ENCODE peak calls at places on chromosomes 12 and 14, in four cellular contexts. N, K, G and W are unnamed samples.

GRCh38 chr14:90381999-90382451 is 14.8 kb upstream of the CALM1 start:
- DNase-seq in N (no peak), K (peak), G (peak), W (peak)

GRCh38 chr14:68520637-68521556 is 272.0 kb downstream of the ZFP36L1 start:
- DNase-seq in N (no peak), K (peak), G (no peak), W (no peak)

GRCh38 chr14:53368714-53369191 is 215.6 kb upstream of the DDHD1 start:
- DNase-seq in N (no peak), K (no peak), G (no peak), W (no peak)

GRCh38 chr12:27081668-27082091 is 698 bp downstream of the C12orf71 start:
- DNase-seq in N (no peak), K (peak), G (no peak), W (peak)

GRCh38 chr14:71362282-71362681 is 455.0 kb downstream of the PCNX1 start:
- DNase-seq in N (no peak), K (no peak), G (no peak), W (no peak)

GRCh38 chr14:90444077-90444696 is 47.4 kb downstream of the CALM1 start:
- DNase-seq in N (no peak), K (peak), G (no peak), W (no peak)

GRCh38 chr12:47388712-47389111 is 309.0 kb upstream of the AMIGO2 start:
- DNase-seq in N (no peak), K (no peak), G (no peak), W (no peak)

GRCh38 chr12:48826209-48826855 is 8.0 kb downstream of the CACNB3 start:
- DNase-seq in N (no peak), K (no peak), G (no peak), W (no peak)

GRCh38 chr12:18250313-18250916 is 10.9 kb upstream of the PIK3C2G start:
- DNase-seq in N (no peak), K (peak), G (no peak), W (peak)

GRCh38 chr12:1810201-1810930 is 10.0 kb upstream of the LRTM2 start:
- DNase-seq in N (no peak), K (no peak), G (peak), W (no peak)

GRCh38 chr12:69330475-69331473 is 17.4 kb upstream of the LYZ start:
- DNase-seq in N (no peak), K (no peak), G (peak), W (peak)

DNA sequence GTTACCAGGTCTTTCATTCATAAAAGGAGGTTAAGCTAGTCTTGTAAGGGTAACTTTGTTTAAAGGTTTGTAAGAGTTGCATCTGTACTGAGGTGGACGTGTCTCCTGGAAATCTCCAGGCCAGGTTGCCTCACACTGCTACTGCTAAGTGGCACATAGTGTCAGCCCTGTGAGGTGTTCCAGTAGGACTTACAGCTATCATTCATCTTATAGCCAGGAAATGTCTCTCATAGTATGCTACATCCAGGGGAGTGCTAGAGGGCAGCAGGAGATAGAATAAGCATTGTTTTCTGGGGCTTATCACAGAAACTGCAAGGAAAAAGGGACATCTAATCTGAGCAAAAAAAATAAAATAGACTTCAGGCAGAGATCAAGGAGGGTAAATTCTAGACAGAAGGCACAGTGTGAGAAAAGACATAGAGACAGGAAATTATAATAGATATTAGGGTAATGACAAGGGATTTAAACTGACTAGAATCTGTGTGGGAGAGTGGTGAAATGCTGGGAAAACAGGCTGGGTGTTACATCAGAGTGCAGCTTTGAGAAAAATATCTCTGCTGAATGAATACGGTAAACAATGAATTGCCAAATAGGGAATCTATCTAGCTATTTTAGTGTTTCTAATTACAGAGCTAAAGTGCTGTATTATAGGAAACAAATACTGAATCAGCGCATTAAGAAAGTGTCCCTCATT is 205.0 kb upstream of the ABCD2 start:
- DNase-seq in N (no peak), K (peak), G (no peak), W (no peak)
- TF ChIP-seq BRCA1 in N (no peak), K (no peak), G (no peak), W (no peak)

GRCh38 chr12:57756406-57757341 is 1.8 kb downstream of the MARCHF9 start:
- DNase-seq in N (no peak), K (no peak), G (peak), W (peak)
- TF ChIP-seq BRCA1 in N (no peak), K (no peak), G (no peak), W (no peak)

GRCh38 chr14:39369029-39369428 is 63.2 kb downstream of the FBXO33 start:
- DNase-seq in N (no peak), K (no peak), G (no peak), W (no peak)
- TF ChIP-seq BRCA1 in N (no peak), K (no peak), G (no peak), W (no peak)

GRCh38 chr12:53233671-53234091 is 1.7 kb upstream of the RARG start:
- DNase-seq in N (no peak), K (no peak), G (no peak), W (no peak)
- TF ChIP-seq BRCA1 in N (no peak), K (no peak), G (no peak), W (no peak)

DNA sequence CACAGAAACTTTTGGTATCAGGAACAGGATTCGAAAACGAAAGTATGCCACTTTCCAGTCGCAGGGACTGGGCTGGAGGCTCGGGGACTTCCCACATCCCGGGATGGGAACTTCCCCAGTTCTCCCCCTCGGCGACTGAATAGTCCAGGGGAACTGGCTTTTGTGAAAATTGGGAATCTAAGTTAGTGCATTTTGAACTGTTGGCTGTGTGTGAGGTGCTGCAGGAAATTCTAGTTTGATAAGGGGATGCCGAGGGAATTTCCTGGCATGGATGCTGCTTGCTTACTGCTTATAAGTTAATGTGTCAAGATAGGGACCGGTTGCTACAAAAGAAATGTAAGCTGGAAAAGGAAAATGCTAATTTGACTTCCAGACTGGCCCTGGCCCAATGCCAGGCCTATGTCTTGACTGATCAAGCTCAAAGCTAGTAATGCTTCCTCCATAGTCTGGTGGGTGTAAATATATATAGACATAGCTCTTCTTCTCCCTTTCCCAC is 73.4 kb upstream of the EIF5 start:
- DNase-seq in N (no peak), K (no peak), G (no peak), W (no peak)
- TF ChIP-seq BRCA1 in N (no peak), K (no peak), G (no peak), W (no peak)